ENCODE peak calls at places on chromosome 7, in nine cellular contexts. One of them, this sample, is unnamed.

GRCh38 chr7:114109299-114109698 is 190.5 kb upstream of the PPP1R3A start:
- DNase-seq in posterior cingulate gyrus: no peak
- DNase-seq in NCI-H1105 treated with DMSO at 0.1 percent for 48 hours: no peak
- DNase-seq in OCI-M1: no peak
- DNase-seq in iPS-NIHi11: no peak
- DNase-seq in GM12891: no peak
- DNase-seq in transverse colon: no peak
- DNase-seq in A549: no peak
- DNase-seq in activated CD8-positive, alpha-beta T cell treated with anti-CD3 and anti-CD28 coated beads, Interleukin-2, amount 10 ng/mL, durations not matched to agents 7 days and 5 days: no peak
- DNase-seq in this sample: no peak

GRCh38 chr7:139016931-139017511 is 18.8 kb downstream of the ZC3HAV1L start:
- DNase-seq in posterior cingulate gyrus: peak
- DNase-seq in NCI-H1105 treated with DMSO at 0.1 percent for 48 hours: peak
- DNase-seq in OCI-M1: peak
- DNase-seq in iPS-NIHi11: peak
- DNase-seq in GM12891: peak
- DNase-seq in transverse colon: peak
- DNase-seq in A549: peak
- DNase-seq in activated CD8-positive, alpha-beta T cell treated with anti-CD3 and anti-CD28 coated beads, Interleukin-2, amount 10 ng/mL, durations not matched to agents 7 days and 5 days: peak
- DNase-seq in this sample: peak

GRCh38 chr7:55070271-55070743 is 51.5 kb downstream of the EGFR start:
- DNase-seq in posterior cingulate gyrus: no peak
- DNase-seq in NCI-H1105 treated with DMSO at 0.1 percent for 48 hours: no peak
- DNase-seq in OCI-M1: no peak
- DNase-seq in iPS-NIHi11: no peak
- DNase-seq in GM12891: no peak
- DNase-seq in transverse colon: no peak
- DNase-seq in A549: no peak
- DNase-seq in activated CD8-positive, alpha-beta T cell treated with anti-CD3 and anti-CD28 coated beads, Interleukin-2, amount 10 ng/mL, durations not matched to agents 7 days and 5 days: no peak
- DNase-seq in this sample: no peak

GRCh38 chr7:157479326-157479725 is 142.5 kb downstream of the DNAJB6 start:
- DNase-seq in posterior cingulate gyrus: no peak
- DNase-seq in NCI-H1105 treated with DMSO at 0.1 percent for 48 hours: no peak
- DNase-seq in OCI-M1: no peak
- DNase-seq in iPS-NIHi11: no peak
- DNase-seq in GM12891: no peak
- DNase-seq in transverse colon: no peak
- DNase-seq in A549: no peak
- DNase-seq in activated CD8-positive, alpha-beta T cell treated with anti-CD3 and anti-CD28 coated beads, Interleukin-2, amount 10 ng/mL, durations not matched to agents 7 days and 5 days: no peak
- DNase-seq in this sample: no peak

GRCh38 chr7:30514177-30514576 is 9.5 kb upstream of the GGCT start:
- DNase-seq in posterior cingulate gyrus: no peak
- DNase-seq in NCI-H1105 treated with DMSO at 0.1 percent for 48 hours: no peak
- DNase-seq in OCI-M1: no peak
- DNase-seq in iPS-NIHi11: no peak
- DNase-seq in GM12891: no peak
- DNase-seq in transverse colon: no peak
- DNase-seq in A549: no peak
- DNase-seq in activated CD8-positive, alpha-beta T cell treated with anti-CD3 and anti-CD28 coated beads, Interleukin-2, amount 10 ng/mL, durations not matched to agents 7 days and 5 days: no peak
- DNase-seq in this sample: no peak

GRCh38 chr7:114539575-114539974 is 125.0 kb downstream of the FOXP2 start:
- DNase-seq in posterior cingulate gyrus: no peak
- DNase-seq in NCI-H1105 treated with DMSO at 0.1 percent for 48 hours: peak
- DNase-seq in OCI-M1: peak
- DNase-seq in iPS-NIHi11: no peak
- DNase-seq in GM12891: no peak
- DNase-seq in transverse colon: peak
- DNase-seq in A549: no peak
- DNase-seq in activated CD8-positive, alpha-beta T cell treated with anti-CD3 and anti-CD28 coated beads, Interleukin-2, amount 10 ng/mL, durations not matched to agents 7 days and 5 days: no peak
- DNase-seq in this sample: no peak

GRCh38 chr7:25025218-25025671 is 45.3 kb upstream of the OSBPL3 start:
- DNase-seq in posterior cingulate gyrus: no peak
- DNase-seq in NCI-H1105 treated with DMSO at 0.1 percent for 48 hours: no peak
- DNase-seq in OCI-M1: no peak
- DNase-seq in iPS-NIHi11: no peak
- DNase-seq in GM12891: no peak
- DNase-seq in transverse colon: no peak
- DNase-seq in A549: no peak
- DNase-seq in activated CD8-positive, alpha-beta T cell treated with anti-CD3 and anti-CD28 coated beads, Interleukin-2, amount 10 ng/mL, durations not matched to agents 7 days and 5 days: no peak
- DNase-seq in this sample: no peak

GRCh38 chr7:47327698-47328391 is 254.1 kb downstream of the TNS3 start:
- DNase-seq in posterior cingulate gyrus: peak
- DNase-seq in NCI-H1105 treated with DMSO at 0.1 percent for 48 hours: no peak
- DNase-seq in OCI-M1: no peak
- DNase-seq in iPS-NIHi11: peak
- DNase-seq in GM12891: no peak
- DNase-seq in transverse colon: peak
- DNase-seq in A549: no peak
- DNase-seq in activated CD8-positive, alpha-beta T cell treated with anti-CD3 and anti-CD28 coated beads, Interleukin-2, amount 10 ng/mL, durations not matched to agents 7 days and 5 days: no peak
- DNase-seq in this sample: no peak

GRCh38 chr7:140263277-140263676 is 86.5 kb upstream of the KDM7A start:
- DNase-seq in posterior cingulate gyrus: no peak
- DNase-seq in NCI-H1105 treated with DMSO at 0.1 percent for 48 hours: no peak
- DNase-seq in OCI-M1: no peak
- DNase-seq in iPS-NIHi11: no peak
- DNase-seq in GM12891: no peak
- DNase-seq in transverse colon: no peak
- DNase-seq in A549: no peak
- DNase-seq in activated CD8-positive, alpha-beta T cell treated with anti-CD3 and anti-CD28 coated beads, Interleukin-2, amount 10 ng/mL, durations not matched to agents 7 days and 5 days: peak
- DNase-seq in this sample: peak

GRCh38 chr7:50664461-50664922 is 99.3 kb upstream of the DDC start:
- DNase-seq in posterior cingulate gyrus: no peak
- DNase-seq in NCI-H1105 treated with DMSO at 0.1 percent for 48 hours: no peak
- DNase-seq in OCI-M1: no peak
- DNase-seq in iPS-NIHi11: no peak
- DNase-seq in GM12891: no peak
- DNase-seq in transverse colon: no peak
- DNase-seq in A549: no peak
- DNase-seq in activated CD8-positive, alpha-beta T cell treated with anti-CD3 and anti-CD28 coated beads, Interleukin-2, amount 10 ng/mL, durations not matched to agents 7 days and 5 days: peak
- DNase-seq in this sample: no peak

GRCh38 chr7:123282181-123282580 is 82.4 kb upstream of the SLC13A1 start:
- DNase-seq in posterior cingulate gyrus: no peak
- DNase-seq in NCI-H1105 treated with DMSO at 0.1 percent for 48 hours: no peak
- DNase-seq in OCI-M1: no peak
- DNase-seq in iPS-NIHi11: no peak
- DNase-seq in GM12891: no peak
- DNase-seq in transverse colon: no peak
- DNase-seq in A549: no peak
- DNase-seq in activated CD8-positive, alpha-beta T cell treated with anti-CD3 and anti-CD28 coated beads, Interleukin-2, amount 10 ng/mL, durations not matched to agents 7 days and 5 days: no peak
- DNase-seq in this sample: no peak

GRCh38 chr7:6147627-6148026 is 116.5 kb downstream of the ANKRD61 start:
- DNase-seq in posterior cingulate gyrus: no peak
- DNase-seq in NCI-H1105 treated with DMSO at 0.1 percent for 48 hours: no peak
- DNase-seq in OCI-M1: no peak
- DNase-seq in iPS-NIHi11: no peak
- DNase-seq in GM12891: no peak
- DNase-seq in transverse colon: no peak
- DNase-seq in A549: no peak
- DNase-seq in activated CD8-positive, alpha-beta T cell treated with anti-CD3 and anti-CD28 coated beads, Interleukin-2, amount 10 ng/mL, durations not matched to agents 7 days and 5 days: no peak
- DNase-seq in this sample: no peak

GRCh38 chr7:38873433-38873832 is 35.6 kb downstream of the VPS41 start:
- DNase-seq in posterior cingulate gyrus: no peak
- DNase-seq in NCI-H1105 treated with DMSO at 0.1 percent for 48 hours: no peak
- DNase-seq in OCI-M1: no peak
- DNase-seq in iPS-NIHi11: no peak
- DNase-seq in GM12891: no peak
- DNase-seq in transverse colon: no peak
- DNase-seq in A549: no peak
- DNase-seq in activated CD8-positive, alpha-beta T cell treated with anti-CD3 and anti-CD28 coated beads, Interleukin-2, amount 10 ng/mL, durations not matched to agents 7 days and 5 days: no peak
- DNase-seq in this sample: no peak

GRCh38 chr7:92641921-92642511 is 51.8 kb upstream of the FAM133B start:
- DNase-seq in posterior cingulate gyrus: no peak
- DNase-seq in NCI-H1105 treated with DMSO at 0.1 percent for 48 hours: no peak
- DNase-seq in OCI-M1: peak
- DNase-seq in iPS-NIHi11: no peak
- DNase-seq in GM12891: no peak
- DNase-seq in transverse colon: no peak
- DNase-seq in A549: no peak
- DNase-seq in activated CD8-positive, alpha-beta T cell treated with anti-CD3 and anti-CD28 coated beads, Interleukin-2, amount 10 ng/mL, durations not matched to agents 7 days and 5 days: peak
- DNase-seq in this sample: peak

GRCh38 chr7:30382607-30383006 is 96.0 kb downstream of the NOD1 start:
- DNase-seq in posterior cingulate gyrus: no peak
- DNase-seq in NCI-H1105 treated with DMSO at 0.1 percent for 48 hours: no peak
- DNase-seq in OCI-M1: no peak
- DNase-seq in iPS-NIHi11: no peak
- DNase-seq in GM12891: no peak
- DNase-seq in transverse colon: no peak
- DNase-seq in A549: no peak
- DNase-seq in activated CD8-positive, alpha-beta T cell treated with anti-CD3 and anti-CD28 coated beads, Interleukin-2, amount 10 ng/mL, durations not matched to agents 7 days and 5 days: no peak
- DNase-seq in this sample: no peak

GRCh38 chr7:98640375-98640774 is 23.3 kb downstream of the NPTX2 start:
- DNase-seq in posterior cingulate gyrus: no peak
- DNase-seq in NCI-H1105 treated with DMSO at 0.1 percent for 48 hours: no peak
- DNase-seq in OCI-M1: no peak
- DNase-seq in iPS-NIHi11: no peak
- DNase-seq in GM12891: no peak
- DNase-seq in transverse colon: no peak
- DNase-seq in A549: no peak
- DNase-seq in activated CD8-positive, alpha-beta T cell treated with anti-CD3 and anti-CD28 coated beads, Interleukin-2, amount 10 ng/mL, durations not matched to agents 7 days and 5 days: no peak
- DNase-seq in this sample: no peak

GRCh38 chr7:22561895-22562593 is 62.1 kb upstream of the STEAP1B start:
- DNase-seq in posterior cingulate gyrus: no peak
- DNase-seq in NCI-H1105 treated with DMSO at 0.1 percent for 48 hours: no peak
- DNase-seq in OCI-M1: no peak
- DNase-seq in iPS-NIHi11: peak
- DNase-seq in GM12891: peak
- DNase-seq in transverse colon: no peak
- DNase-seq in A549: peak
- DNase-seq in activated CD8-positive, alpha-beta T cell treated with anti-CD3 and anti-CD28 coated beads, Interleukin-2, amount 10 ng/mL, durations not matched to agents 7 days and 5 days: peak
- DNase-seq in this sample: no peak

GRCh38 chr7:29563590-29564454 is at the start of gene PRR15:
- DNase-seq in posterior cingulate gyrus: no peak
- DNase-seq in NCI-H1105 treated with DMSO at 0.1 percent for 48 hours: no peak
- DNase-seq in OCI-M1: no peak
- DNase-seq in iPS-NIHi11: peak
- DNase-seq in GM12891: peak
- DNase-seq in transverse colon: peak
- DNase-seq in A549: peak
- DNase-seq in activated CD8-positive, alpha-beta T cell treated with anti-CD3 and anti-CD28 coated beads, Interleukin-2, amount 10 ng/mL, durations not matched to agents 7 days and 5 days: peak
- DNase-seq in this sample: no peak

GRCh38 chr7:13057462-13058200 is 370.2 kb downstream of the ARL4A start:
- DNase-seq in posterior cingulate gyrus: no peak
- DNase-seq in NCI-H1105 treated with DMSO at 0.1 percent for 48 hours: no peak
- DNase-seq in OCI-M1: peak
- DNase-seq in iPS-NIHi11: no peak
- DNase-seq in GM12891: no peak
- DNase-seq in transverse colon: no peak
- DNase-seq in A549: no peak
- DNase-seq in activated CD8-positive, alpha-beta T cell treated with anti-CD3 and anti-CD28 coated beads, Interleukin-2, amount 10 ng/mL, durations not matched to agents 7 days and 5 days: no peak
- DNase-seq in this sample: no peak

GRCh38 chr7:102836206-102836938 is 76.4 kb upstream of the LRRC17 start:
- DNase-seq in posterior cingulate gyrus: no peak
- DNase-seq in NCI-H1105 treated with DMSO at 0.1 percent for 48 hours: no peak
- DNase-seq in OCI-M1: no peak
- DNase-seq in iPS-NIHi11: no peak
- DNase-seq in GM12891: no peak
- DNase-seq in transverse colon: no peak
- DNase-seq in A549: peak
- DNase-seq in activated CD8-positive, alpha-beta T cell treated with anti-CD3 and anti-CD28 coated beads, Interleukin-2, amount 10 ng/mL, durations not matched to agents 7 days and 5 days: no peak
- DNase-seq in this sample: no peak

GRCh38 chr7:46848944-46849343 is 733.0 kb downstream of the TNS3 start:
- DNase-seq in posterior cingulate gyrus: no peak
- DNase-seq in NCI-H1105 treated with DMSO at 0.1 percent for 48 hours: no peak
- DNase-seq in OCI-M1: no peak
- DNase-seq in iPS-NIHi11: no peak
- DNase-seq in GM12891: no peak
- DNase-seq in transverse colon: no peak
- DNase-seq in A549: no peak
- DNase-seq in activated CD8-positive, alpha-beta T cell treated with anti-CD3 and anti-CD28 coated beads, Interleukin-2, amount 10 ng/mL, durations not matched to agents 7 days and 5 days: no peak
- DNase-seq in this sample: no peak

GRCh38 chr7:462173-463103 is 57.2 kb downstream of the PDGFA start:
- DNase-seq in posterior cingulate gyrus: no peak
- DNase-seq in NCI-H1105 treated with DMSO at 0.1 percent for 48 hours: no peak
- DNase-seq in OCI-M1: no peak
- DNase-seq in iPS-NIHi11: peak
- DNase-seq in GM12891: no peak
- DNase-seq in transverse colon: no peak
- DNase-seq in A549: no peak
- DNase-seq in activated CD8-positive, alpha-beta T cell treated with anti-CD3 and anti-CD28 coated beads, Interleukin-2, amount 10 ng/mL, durations not matched to agents 7 days and 5 days: no peak
- DNase-seq in this sample: no peak

GRCh38 chr7:54680377-54681005 is 78.5 kb downstream of the SEC61G start:
- DNase-seq in posterior cingulate gyrus: no peak
- DNase-seq in NCI-H1105 treated with DMSO at 0.1 percent for 48 hours: no peak
- DNase-seq in OCI-M1: no peak
- DNase-seq in iPS-NIHi11: no peak
- DNase-seq in GM12891: no peak
- DNase-seq in transverse colon: no peak
- DNase-seq in A549: no peak
- DNase-seq in activated CD8-positive, alpha-beta T cell treated with anti-CD3 and anti-CD28 coated beads, Interleukin-2, amount 10 ng/mL, durations not matched to agents 7 days and 5 days: no peak
- DNase-seq in this sample: no peak

GRCh38 chr7:43201912-43202311 is 89.5 kb downstream of the HECW1 start:
- DNase-seq in posterior cingulate gyrus: no peak
- DNase-seq in NCI-H1105 treated with DMSO at 0.1 percent for 48 hours: no peak
- DNase-seq in OCI-M1: no peak
- DNase-seq in iPS-NIHi11: no peak
- DNase-seq in GM12891: no peak
- DNase-seq in transverse colon: no peak
- DNase-seq in A549: no peak
- DNase-seq in activated CD8-positive, alpha-beta T cell treated with anti-CD3 and anti-CD28 coated beads, Interleukin-2, amount 10 ng/mL, durations not matched to agents 7 days and 5 days: no peak
- DNase-seq in this sample: no peak

GRCh38 chr7:131546126-131546525 is 10.3 kb downstream of the PODXL start:
- DNase-seq in posterior cingulate gyrus: no peak
- DNase-seq in NCI-H1105 treated with DMSO at 0.1 percent for 48 hours: no peak
- DNase-seq in OCI-M1: peak
- DNase-seq in iPS-NIHi11: peak
- DNase-seq in GM12891: no peak
- DNase-seq in transverse colon: peak
- DNase-seq in A549: no peak
- DNase-seq in activated CD8-positive, alpha-beta T cell treated with anti-CD3 and anti-CD28 coated beads, Interleukin-2, amount 10 ng/mL, durations not matched to agents 7 days and 5 days: no peak
- DNase-seq in this sample: no peak

GRCh38 chr7:19368540-19368939 is 223.3 kb upstream of the FERD3L start:
- DNase-seq in posterior cingulate gyrus: no peak
- DNase-seq in NCI-H1105 treated with DMSO at 0.1 percent for 48 hours: no peak
- DNase-seq in OCI-M1: no peak
- DNase-seq in iPS-NIHi11: no peak
- DNase-seq in GM12891: no peak
- DNase-seq in transverse colon: no peak
- DNase-seq in A549: no peak
- DNase-seq in activated CD8-positive, alpha-beta T cell treated with anti-CD3 and anti-CD28 coated beads, Interleukin-2, amount 10 ng/mL, durations not matched to agents 7 days and 5 days: no peak
- DNase-seq in this sample: no peak

GRCh38 chr7:97269741-97270140 is 152.2 kb downstream of the SDHAF3 start:
- DNase-seq in posterior cingulate gyrus: no peak
- DNase-seq in NCI-H1105 treated with DMSO at 0.1 percent for 48 hours: no peak
- DNase-seq in OCI-M1: no peak
- DNase-seq in iPS-NIHi11: no peak
- DNase-seq in GM12891: no peak
- DNase-seq in transverse colon: no peak
- DNase-seq in A549: no peak
- DNase-seq in activated CD8-positive, alpha-beta T cell treated with anti-CD3 and anti-CD28 coated beads, Interleukin-2, amount 10 ng/mL, durations not matched to agents 7 days and 5 days: no peak
- DNase-seq in this sample: no peak

GRCh38 chr7:114628362-114628761 is 213.7 kb downstream of the FOXP2 start:
- DNase-seq in posterior cingulate gyrus: no peak
- DNase-seq in NCI-H1105 treated with DMSO at 0.1 percent for 48 hours: no peak
- DNase-seq in OCI-M1: no peak
- DNase-seq in iPS-NIHi11: no peak
- DNase-seq in GM12891: no peak
- DNase-seq in transverse colon: no peak
- DNase-seq in A549: no peak
- DNase-seq in activated CD8-positive, alpha-beta T cell treated with anti-CD3 and anti-CD28 coated beads, Interleukin-2, amount 10 ng/mL, durations not matched to agents 7 days and 5 days: no peak
- DNase-seq in this sample: no peak